ENCODE peak calls at places on chromosomes 11 and 22, in eight cellular contexts. Y is cardiac muscle cell; C is upper lobe of right lung; L is CD4-positive, CD25-positive, alpha-beta regulatory T cell; M is lower leg skin; S is lower lobe of right lung; A is IMR-90; X is fibroblast of pulmonary artery. Q is an unnamed sample.

GRCh38 chr11:110182886-110183285 is 89.7 kb downstream of the ZC3H12C start:
- DNase-seq in Y (peak; percentile 35), C (no peak), L (no peak), M (no peak), S (no peak), A (peak; percentile 81), X (peak; percentile 33), Q (no peak)

GRCh38 chr11:65204646-65205601 is 23.2 kb downstream of the CAPN1 start:
- DNase-seq in Y (peak; percentile 53), C (peak; percentile 73), L (peak; percentile 40), M (no peak), S (no peak), A (peak; percentile 13), X (peak; percentile 42), Q (peak; percentile 13)

GRCh38 chr22:47102648-47103047 is 340.2 kb downstream of the TBC1D22A start:
- DNase-seq in Y (no peak), C (no peak), L (no peak), M (no peak), S (no peak), A (peak; percentile 12), X (no peak), Q (no peak)

GRCh38 chr11:70672991-70673670 is 274.8 kb downstream of the CTTN start:
- DNase-seq in Y (no peak), C (no peak), L (no peak), M (no peak), S (peak; percentile 19), A (no peak), X (no peak), Q (no peak)

GRCh38 chr11:107545101-107545514 is 20.4 kb downstream of the ALKBH8 start:
- DNase-seq in Y (peak; percentile 49), C (no peak), L (no peak), M (no peak), S (no peak), A (peak; percentile 63), X (peak; percentile 64), Q (no peak)

GRCh38 chr11:30914143-30914762 is 328.1 kb upstream of the MPPED2 start:
- DNase-seq in Y (peak; percentile 71), C (peak; percentile 67), L (no peak), M (peak; percentile 21), S (peak; percentile 48), A (peak; percentile 48), X (peak; percentile 76), Q (no peak)

GRCh38 chr11:95650271-95650670 is 139.3 kb downstream of the FAM76B start:
- DNase-seq in Y (no peak), C (no peak), L (no peak), M (no peak), S (no peak), A (no peak), X (no peak), Q (no peak)

GRCh38 chr22:44407404-44408226 is 90.4 kb downstream of the RTL6 start:
- DNase-seq in Y (no peak), C (peak; percentile 34), L (no peak), M (no peak), S (peak; percentile 34), A (no peak), X (no peak), Q (no peak)

GRCh38 chr11:127013550-127013949 is 13.0 kb upstream of the KIRREL3 start:
- DNase-seq in Y (no peak), C (no peak), L (no peak), M (no peak), S (no peak), A (no peak), X (no peak), Q (no peak)

GRCh38 chr22:39241632-39242388 is 3.0 kb downstream of the PDGFB start:
- DNase-seq in Y (no peak), C (no peak), L (peak; percentile 72), M (no peak), S (no peak), A (no peak), X (no peak), Q (peak; percentile 46)

GRCh38 chr22:42957544-42957943 is 57.4 kb downstream of the PACSIN2 start:
- DNase-seq in Y (no peak), C (no peak), L (no peak), M (no peak), S (no peak), A (no peak), X (no peak), Q (no peak)

GRCh38 chr22:42957958-42958357 is 57.0 kb downstream of the PACSIN2 start:
- DNase-seq in Y (no peak), C (no peak), L (no peak), M (no peak), S (no peak), A (no peak), X (no peak), Q (no peak)

GRCh38 chr22:42960146-42960509 is 54.8 kb downstream of the PACSIN2 start:
- DNase-seq in Y (no peak), C (no peak), L (no peak), M (no peak), S (no peak), A (peak; percentile 12), X (no peak), Q (no peak)

GRCh38 chr22:42958937-42959336 is 56.0 kb downstream of the PACSIN2 start:
- DNase-seq in Y (no peak), C (no peak), L (no peak), M (no peak), S (no peak), A (no peak), X (no peak), Q (no peak)

DNA sequence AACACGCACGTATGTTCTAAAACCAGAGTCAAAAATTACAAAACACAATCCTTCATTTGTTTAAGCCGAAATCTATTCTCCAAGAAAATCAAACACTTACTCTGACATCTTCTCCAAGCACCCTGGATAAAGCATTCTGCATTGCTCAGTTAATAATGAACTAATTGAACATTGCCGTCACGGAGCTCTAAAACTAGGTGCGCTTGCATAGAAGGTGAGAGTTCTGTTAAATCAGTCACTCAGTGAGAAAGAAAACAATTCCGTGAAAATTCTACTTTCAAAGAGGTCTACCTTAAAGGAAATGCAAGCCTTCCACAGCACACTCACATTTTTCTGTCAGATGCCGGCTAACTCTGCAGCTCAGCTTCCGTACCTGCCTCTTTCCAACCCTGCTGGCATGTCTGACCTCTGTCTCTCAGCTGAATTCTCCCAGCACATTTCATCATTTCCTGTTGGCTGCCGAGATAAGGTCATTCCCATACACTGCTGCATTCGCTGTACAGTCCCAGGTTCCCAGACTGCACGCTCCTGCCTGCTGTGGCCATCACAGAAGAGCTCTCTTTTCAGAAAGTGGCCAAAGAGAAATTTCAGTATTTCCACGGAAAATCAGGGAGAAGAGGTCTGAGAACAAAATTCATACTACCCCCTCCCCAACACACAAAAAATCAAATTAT is 55.3 kb downstream of the PACSIN2 start:
- DNase-seq in Y (peak; percentile 92), C (no peak), L (no peak), M (no peak), S (no peak), A (peak; percentile 88), X (peak; percentile 95), Q (no peak)
- H3K4me3 ChIP-seq in Y (no peak overlapping the region), C (peak overlapping the region; percentile 33), L (no peak overlapping the region), M (no peak overlapping the region), S (peak overlapping the region; percentile 32), A (no peak overlapping the region), X (peak overlapping the region; percentile 1), Q (no peak overlapping the region)

DNA sequence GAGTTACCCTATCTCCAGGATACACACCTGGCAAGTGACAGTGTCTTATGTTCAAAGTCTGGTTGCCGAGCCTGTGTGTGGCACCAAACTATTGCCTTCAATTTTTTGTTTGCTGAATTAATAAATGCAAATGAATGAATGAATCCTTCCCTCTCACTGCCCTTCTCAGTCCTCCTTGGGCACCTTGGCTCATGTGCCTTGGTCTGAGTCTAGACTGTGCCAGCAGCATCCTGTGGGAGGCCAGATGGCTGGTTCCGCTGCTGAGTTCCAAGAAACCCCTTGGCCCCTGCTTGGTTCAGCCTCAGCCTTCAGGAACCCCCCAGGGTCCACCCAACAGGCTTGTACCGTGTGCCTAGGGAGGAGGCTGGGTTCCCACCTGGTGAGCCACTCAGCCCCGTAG is 31.0 kb downstream of the TOB2 start:
- DNase-seq in Y (no peak), C (no peak), L (no peak), M (no peak), S (no peak), A (no peak), X (no peak), Q (no peak)
- H3K4me3 ChIP-seq in Y (no peak overlapping the region), C (peak overlapping the region; percentile 76), L (peak overlapping the region; percentile 32), M (no peak overlapping the region), S (peak overlapping the region; percentile 71), A (no peak overlapping the region), X (no peak overlapping the region), Q (no peak overlapping the region)

GRCh38 chr11:34355726-34356125 is 2.1 kb downstream of the ABTB2 start:
- DNase-seq in Y (no peak), C (no peak), L (no peak), M (no peak), S (no peak), A (no peak), X (no peak), Q (no peak)
- H3K4me3 ChIP-seq in Y (peak overlapping the region; percentile 84), C (peak overlapping the region; percentile 64), L (no peak overlapping the region), M (no peak overlapping the region), S (peak overlapping the region; percentile 71), A (no peak overlapping the region), X (peak overlapping the region; percentile 71), Q (no peak overlapping the region)

GRCh38 chr11:111541209-111542061 is 915 bp downstream of the LAYN start:
- DNase-seq in Y (peak; percentile 94), C (peak; percentile 70), L (no peak), M (no peak), S (peak; percentile 60), A (peak; percentile 92), X (peak; percentile 84), Q (no peak)
- H3K4me3 ChIP-seq in Y (peak overlapping the region; percentile 34), C (peak overlapping the region; percentile 66), L (peak overlapping the region; percentile 64), M (peak overlapping the region; percentile 34), S (peak overlapping the region; percentile 71), A (peak overlapping the region; percentile 85), X (peak overlapping the region; percentile 62), Q (peak overlapping the region; percentile 23)

GRCh38 chr11:66412110-66412509 is 8.7 kb upstream of the NPAS4 start:
- DNase-seq in Y (no peak), C (no peak), L (no peak), M (no peak), S (no peak), A (no peak), X (no peak), Q (no peak)

GRCh38 chr11:66415423-66415822 is 5.4 kb upstream of the NPAS4 start:
- DNase-seq in Y (no peak), C (no peak), L (no peak), M (no peak), S (no peak), A (no peak), X (no peak), Q (no peak)

GRCh38 chr11:66413167-66413566 is 7.7 kb upstream of the NPAS4 start:
- DNase-seq in Y (no peak), C (no peak), L (no peak), M (no peak), S (no peak), A (no peak), X (no peak), Q (no peak)

GRCh38 chr11:66417000-66417399 is 3.8 kb upstream of the NPAS4 start:
- DNase-seq in Y (no peak), C (no peak), L (no peak), M (no peak), S (no peak), A (no peak), X (no peak), Q (no peak)

GRCh38 chr11:66414120-66414934 is 6.5 kb upstream of the NPAS4 start:
- DNase-seq in Y (no peak), C (no peak), L (no peak), M (no peak), S (no peak), A (no peak), X (no peak), Q (no peak)
- H3K4me3 ChIP-seq in Y (no peak overlapping the region), C (no peak overlapping the region), L (no peak overlapping the region), M (no peak overlapping the region), S (no peak overlapping the region), A (no peak overlapping the region), X (no peak overlapping the region), Q (no peak overlapping the region)